ENCODE peak calls at places on chromosomes 5 and 9, in seven cellular contexts. K, C, I, P, Z, W and N are unnamed samples.

GRCh38 chr5:26700759-26701384 is 337.5 kb downstream of the CDH9 start:
- DNase-seq in K (no peak), C (no peak), I (peak), P (no peak), Z (peak), W (no peak), N (peak)

GRCh38 chr9:77015291-77016048 is 4.0 kb upstream of the FOXB2 start:
- DNase-seq in K (no peak), C (no peak), I (no peak), P (no peak), Z (no peak), W (no peak), N (no peak)

GRCh38 chr5:53681079-53681478 is 120.6 kb downstream of the NDUFS4 start:
- DNase-seq in K (no peak), C (no peak), I (no peak), P (no peak), Z (no peak), W (no peak), N (no peak)

GRCh38 chr5:120146787-120147186 is 317.3 kb upstream of the PRR16 start:
- DNase-seq in K (no peak), C (no peak), I (peak), P (no peak), Z (no peak), W (no peak), N (peak)

GRCh38 chr9:6873862-6874261 is 116.1 kb downstream of the KDM4C start:
- DNase-seq in K (no peak), C (no peak), I (peak), P (peak), Z (no peak), W (no peak), N (peak)

GRCh38 chr5:77641397-77641943 is 3.0 kb upstream of the OTP start:
- DNase-seq in K (no peak), C (no peak), I (no peak), P (no peak), Z (no peak), W (no peak), N (no peak)

GRCh38 chr5:108739376-108739775 is 8.3 kb upstream of the FER start:
- DNase-seq in K (no peak), C (no peak), I (no peak), P (no peak), Z (no peak), W (no peak), N (no peak)

GRCh38 chr5:91362935-91363334 is 20.2 kb downstream of the ARRDC3 start:
- DNase-seq in K (no peak), C (no peak), I (no peak), P (no peak), Z (no peak), W (no peak), N (no peak)

GRCh38 chr9:114207034-114207815 is 51.9 kb downstream of the COL27A1 start:
- DNase-seq in K (no peak), C (no peak), I (peak), P (peak), Z (peak), W (peak), N (peak)

GRCh38 chr5:175689147-175689991 is 31.5 kb downstream of the HRH2 start:
- DNase-seq in K (no peak), C (peak), I (no peak), P (no peak), Z (no peak), W (peak), N (peak)

GRCh38 chr5:96408276-96408777 is 24.7 kb downstream of the PCSK1 start:
- DNase-seq in K (no peak), C (peak), I (peak), P (peak), Z (no peak), W (no peak), N (peak)

GRCh38 chr5:131671994-131672655 is 37.1 kb upstream of the RAPGEF6 start:
- DNase-seq in K (no peak), C (peak), I (peak), P (peak), Z (peak), W (no peak), N (peak)

GRCh38 chr9:130235558-130236435 is 29.8 kb upstream of the HMCN2 start:
- DNase-seq in K (no peak), C (peak), I (peak), P (peak), Z (peak), W (peak), N (peak)

GRCh38 chr9:69549310-69550202 is 122.6 kb downstream of the APBA1 start:
- DNase-seq in K (peak), C (no peak), I (peak), P (peak), Z (peak), W (no peak), N (peak)

GRCh38 chr5:172556262-172556661 is 84.8 kb upstream of the NEURL1B start:
- DNase-seq in K (no peak), C (no peak), I (peak), P (no peak), Z (no peak), W (peak), N (no peak)

GRCh38 chr5:172561151-172561550 is 79.9 kb upstream of the NEURL1B start:
- DNase-seq in K (no peak), C (no peak), I (peak), P (peak), Z (no peak), W (no peak), N (peak)

GRCh38 chr5:172556971-172557461 is 84.0 kb upstream of the NEURL1B start:
- DNase-seq in K (no peak), C (peak), I (no peak), P (no peak), Z (peak), W (peak), N (no peak)

GRCh38 chr5:172558076-172558990 is 82.7 kb upstream of the NEURL1B start:
- DNase-seq in K (no peak), C (no peak), I (no peak), P (no peak), Z (no peak), W (peak), N (no peak)

DNA sequence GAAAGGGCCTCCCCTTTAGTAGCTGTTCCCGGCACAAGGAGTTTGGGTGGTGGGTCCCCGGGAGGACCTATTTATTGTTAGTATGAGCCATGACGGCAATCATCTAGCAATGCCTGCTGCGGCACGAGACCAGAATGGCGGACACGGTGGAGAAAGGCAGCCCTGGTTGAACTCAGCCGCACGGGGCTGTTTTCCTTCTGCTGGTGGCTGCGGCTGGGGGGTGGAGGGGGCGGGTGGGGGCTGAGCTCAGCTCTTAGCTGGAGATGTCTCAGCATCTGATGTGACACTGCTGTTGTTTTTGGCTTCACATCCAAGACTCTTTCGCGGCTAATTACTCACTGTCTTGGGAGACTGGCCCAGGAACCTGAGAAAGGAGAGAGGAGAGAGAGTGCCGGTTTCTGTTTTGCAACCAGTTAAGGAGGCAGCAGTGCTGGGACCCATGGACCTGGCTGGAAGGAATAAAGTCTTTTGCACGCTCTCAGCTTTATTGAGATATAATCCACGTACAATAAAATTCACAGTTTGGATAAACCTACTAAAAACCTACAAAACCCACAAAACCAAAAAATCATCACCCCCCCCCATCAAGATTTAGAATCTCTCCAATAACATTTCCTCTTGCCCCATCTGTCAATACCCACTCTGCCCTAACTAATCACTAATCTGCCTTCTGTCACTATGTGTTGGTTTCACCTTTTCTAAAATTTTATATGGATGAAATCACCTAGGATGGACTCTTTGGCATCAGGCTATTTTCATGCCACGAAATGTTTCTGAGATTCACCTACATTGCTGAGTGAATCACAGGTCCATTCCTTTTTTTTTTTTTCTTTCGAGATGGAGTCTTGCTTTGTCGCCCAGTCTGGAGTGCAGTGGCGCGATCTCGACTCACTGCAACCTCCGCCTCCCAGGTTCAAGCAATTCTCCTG is 81.8 kb upstream of the NEURL1B start:
- DNase-seq in K (peak), C (peak), I (peak), P (peak), Z (no peak), W (peak), N (peak)
- H3K4me3 ChIP-seq in K (no peak), C (peak), I (peak), P (peak), Z (no peak), W (no peak), N (peak)

GRCh38 chr5:74334434-74335364 is 305.8 kb downstream of the ENC1 start:
- DNase-seq in K (no peak), C (no peak), I (no peak), P (no peak), Z (no peak), W (no peak), N (no peak)

GRCh38 chr5:74338101-74338388 is 302.5 kb downstream of the ENC1 start:
- DNase-seq in K (no peak), C (no peak), I (no peak), P (no peak), Z (no peak), W (no peak), N (no peak)

GRCh38 chr5:74334034-74334433 is 306.5 kb downstream of the ENC1 start:
- DNase-seq in K (no peak), C (no peak), I (no peak), P (no peak), Z (no peak), W (no peak), N (no peak)

GRCh38 chr5:74337252-74338100 is 303.1 kb downstream of the ENC1 start:
- DNase-seq in K (no peak), C (no peak), I (no peak), P (no peak), Z (no peak), W (no peak), N (no peak)

DNA sequence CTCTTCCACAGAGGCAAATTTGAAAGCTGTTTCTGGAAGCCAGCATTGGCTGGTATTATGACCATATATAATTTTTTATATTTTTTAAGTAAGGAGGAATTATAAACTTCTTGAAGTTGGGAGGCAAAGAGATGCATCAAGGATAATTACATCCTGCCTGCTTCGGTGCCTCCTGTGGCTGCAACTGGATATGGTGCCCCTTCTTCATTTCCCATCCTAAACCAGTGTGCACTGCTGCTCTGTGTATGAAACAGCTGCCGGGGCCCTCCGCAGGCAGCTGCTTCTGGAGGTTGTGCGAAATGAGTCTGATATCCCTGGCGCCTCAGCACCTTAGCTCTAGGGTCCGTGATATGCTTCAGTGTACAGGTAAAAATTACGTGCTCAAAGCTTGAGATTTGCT is 304.2 kb downstream of the ENC1 start:
- DNase-seq in K (no peak), C (no peak), I (no peak), P (no peak), Z (peak), W (no peak), N (peak)
- TF ChIP-seq CTCF in K (peak), C (no peak), I (peak), P (no peak), Z (peak), W (no peak), N (peak)

GRCh38 chr5:55600086-55600485 is 65.3 kb upstream of the PLPP1 start:
- DNase-seq in K (no peak), C (no peak), I (no peak), P (no peak), Z (no peak), W (no peak), N (no peak)
- H3K4me3 ChIP-seq in K (no peak), C (no peak), I (no peak), P (peak), Z (no peak), W (no peak), N (no peak)

GRCh38 chr9:23322392-23322791 is 503.6 kb downstream of the ELAVL2 start:
- DNase-seq in K (no peak), C (no peak), I (peak), P (no peak), Z (peak), W (no peak), N (peak)
- TF ChIP-seq CTCF in K (peak), C (no peak), I (no peak), P (no peak), Z (no peak), W (no peak), N (peak)

DNA sequence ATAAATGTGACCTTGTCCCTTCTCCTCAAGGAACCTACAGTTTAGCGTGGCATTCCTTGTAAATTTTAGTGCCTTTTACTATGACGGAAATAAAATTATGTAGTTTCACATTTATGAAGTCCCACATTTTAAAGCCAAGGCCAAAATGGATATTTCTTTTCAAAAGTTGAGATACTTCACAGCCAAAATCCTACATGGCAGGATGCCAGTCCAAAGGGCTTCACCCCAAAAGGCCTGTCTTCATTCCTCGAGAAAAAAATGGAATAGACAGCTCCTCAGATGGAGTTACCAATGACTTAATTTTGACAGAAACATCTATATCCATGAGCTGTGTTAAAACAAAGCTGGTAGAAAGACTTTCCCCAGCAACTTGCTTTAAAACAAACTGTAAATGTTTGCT is 211.2 kb downstream of the GLIS3 start:
- DNase-seq in K (no peak), C (no peak), I (no peak), P (no peak), Z (no peak), W (no peak), N (no peak)
- H3K4me3 ChIP-seq in K (no peak), C (no peak), I (no peak), P (no peak), Z (no peak), W (no peak), N (no peak)